ENCODE peak calls at places on chromosomes 11 and 22, in nine cellular contexts. P is HFF-Myc; O is heart right ventricle; D is epithelial cell of proximal tubule; H is breast epithelium; G is endodermal cell; S is activated CD8-positive, alpha-beta T cell treated with anti-CD3 and anti-CD28 coated beads for 36 hours; W is cardiac fibroblast; X is nephron progenitor cell. R is an unnamed sample.

GRCh38 chr11:4187055-4187988 is 92.7 kb downstream of the RRM1 start:
- DNase-seq in P (peak; percentile 27), O (peak; percentile 89), D (no peak), H (peak; percentile 82), G (peak; percentile 98), S (peak; percentile 89), W (peak; percentile 96), X (peak; percentile 96), R (peak; percentile 91)

GRCh38 chr11:66221726-66222236 is 46.7 kb upstream of the RAB1B start:
- DNase-seq in P (no peak), O (no peak), D (no peak), H (peak; percentile 43), G (peak; percentile 43), S (peak; percentile 52), W (no peak), X (no peak), R (no peak)

GRCh38 chr22:38504731-38505594 is 1.1 kb downstream of the DDX17 start:
- DNase-seq in P (no peak), O (peak; percentile 63), D (no peak), H (no peak), G (peak; percentile 76), S (peak; percentile 83), W (peak; percentile 52), X (peak; percentile 49), R (peak; percentile 53)

GRCh38 chr11:96474263-96474662 is 84.5 kb downstream of the JRKL start:
- DNase-seq in P (no peak), O (no peak), D (no peak), H (no peak), G (no peak), S (no peak), W (no peak), X (no peak), R (no peak)

GRCh38 chr11:117238221-117238620 is 5.8 kb downstream of the RNF214 start:
- DNase-seq in P (no peak), O (no peak), D (no peak), H (no peak), G (no peak), S (no peak), W (no peak), X (no peak), R (no peak)

GRCh38 chr22:40363059-40363458 is 7.3 kb upstream of the SGSM3 start:
- DNase-seq in P (no peak), O (no peak), D (no peak), H (no peak), G (no peak), S (no peak), W (no peak), X (no peak), R (no peak)

GRCh38 chr22:50665212-50665611 is 7.4 kb upstream of the SHANK3 start:
- DNase-seq in P (no peak), O (no peak), D (no peak), H (no peak), G (no peak), S (no peak), W (no peak), X (no peak), R (no peak)

GRCh38 chr11:1168256-1168655 is 10.5 kb downstream of the MUC5AC start:
- DNase-seq in P (no peak), O (no peak), D (no peak), H (no peak), G (no peak), S (no peak), W (no peak), X (no peak), R (no peak)

GRCh38 chr22:41343717-41344116 is 38.0 kb upstream of the TEF start:
- DNase-seq in P (no peak), O (no peak), D (no peak), H (no peak), G (no peak), S (no peak), W (no peak), X (no peak), R (no peak)

GRCh38 chr11:95092549-95093324 is 3.1 kb downstream of the ENDOD1 start:
- DNase-seq in P (no peak), O (no peak), D (no peak), H (no peak), G (peak; percentile 67), S (peak; percentile 65), W (peak; percentile 67), X (no peak), R (peak; percentile 57)

GRCh38 chr22:32916025-32916424 is 114.5 kb downstream of the TIMP3 start:
- DNase-seq in P (no peak), O (no peak), D (no peak), H (no peak), G (no peak), S (no peak), W (no peak), X (no peak), R (no peak)

GRCh38 chr22:20038574-20038973 is 17.7 kb downstream of the TANGO2 start:
- DNase-seq in P (no peak), O (no peak), D (no peak), H (no peak), G (no peak), S (no peak), W (no peak), X (no peak), R (no peak)

GRCh38 chr22:18997925-18998315 is 61.8 kb upstream of the PRODH start:
- DNase-seq in P (no peak), O (no peak), D (no peak), H (no peak), G (peak; percentile 74), S (no peak), W (no peak), X (no peak), R (peak; percentile 24)

GRCh38 chr11:84129961-84130576 is 843.9 kb upstream of the CCDC90B start:
- DNase-seq in P (no peak), O (no peak), D (no peak), H (no peak), G (no peak), S (no peak), W (no peak), X (no peak), R (no peak)

GRCh38 chr11:128575956-128576340 is 11.4 kb downstream of the ETS1 start:
- DNase-seq in P (no peak), O (peak; percentile 82), D (no peak), H (no peak), G (no peak), S (no peak), W (peak; percentile 89), X (no peak), R (no peak)

GRCh38 chr11:5605849-5606248 is 9.4 kb downstream of the TRIM6 start:
- DNase-seq in P (no peak), O (no peak), D (no peak), H (no peak), G (no peak), S (no peak), W (peak; percentile 87), X (no peak), R (no peak)

GRCh38 chr11:67470337-67471002 is 1.4 kb upstream of the TMEM134 start:
- DNase-seq in P (no peak), O (no peak), D (no peak), H (no peak), G (no peak), S (no peak), W (no peak), X (no peak), R (no peak)

GRCh38 chr11:67468509-67468834 is 579 bp downstream of the TMEM134 start:
- DNase-seq in P (no peak), O (no peak), D (no peak), H (no peak), G (peak; percentile 71), S (no peak), W (no peak), X (no peak), R (peak; percentile 58)

GRCh38 chr11:67468056-67468455 is 995 bp downstream of the TMEM134 start:
- DNase-seq in P (no peak), O (no peak), D (no peak), H (peak; percentile 98), G (no peak), S (peak; percentile 61), W (no peak), X (no peak), R (no peak)

GRCh38 chr11:67466962-67467771 is 1.9 kb downstream of the TMEM134 start:
- DNase-seq in P (no peak), O (no peak), D (no peak), H (no peak), G (no peak), S (no peak), W (no peak), X (no peak), R (no peak)

GRCh38 chr11:67468835-67469811 is at the start of gene TMEM134:
- DNase-seq in P (peak; percentile 62), O (peak; percentile 92), D (no peak), H (peak; percentile 94), G (peak; percentile 97), S (peak; percentile 94), W (peak; percentile 95), X (peak; percentile 94), R (peak; percentile 95)
- TF ChIP-seq CTCF in P (peak; percentile 31), O (peak; percentile 58), D (peak; percentile 35), H (peak; percentile 25), G (peak; percentile 62), S (peak; percentile 28), W (peak; percentile 21), X (peak; percentile 15), R (peak; percentile 62)

GRCh38 chr11:92211576-92212167 is 12.9 kb upstream of the FAT3 start:
- DNase-seq in P (no peak), O (peak; percentile 9), D (no peak), H (no peak), G (peak; percentile 75), S (no peak), W (peak; percentile 32), X (peak; percentile 23), R (peak; percentile 63)
- TF ChIP-seq CTCF in P (peak; percentile 30), O (peak; percentile 19), D (peak; percentile 61), H (no peak), G (peak; percentile 73), S (no peak), W (peak; percentile 13), X (peak; percentile 30), R (peak; percentile 47)

DNA sequence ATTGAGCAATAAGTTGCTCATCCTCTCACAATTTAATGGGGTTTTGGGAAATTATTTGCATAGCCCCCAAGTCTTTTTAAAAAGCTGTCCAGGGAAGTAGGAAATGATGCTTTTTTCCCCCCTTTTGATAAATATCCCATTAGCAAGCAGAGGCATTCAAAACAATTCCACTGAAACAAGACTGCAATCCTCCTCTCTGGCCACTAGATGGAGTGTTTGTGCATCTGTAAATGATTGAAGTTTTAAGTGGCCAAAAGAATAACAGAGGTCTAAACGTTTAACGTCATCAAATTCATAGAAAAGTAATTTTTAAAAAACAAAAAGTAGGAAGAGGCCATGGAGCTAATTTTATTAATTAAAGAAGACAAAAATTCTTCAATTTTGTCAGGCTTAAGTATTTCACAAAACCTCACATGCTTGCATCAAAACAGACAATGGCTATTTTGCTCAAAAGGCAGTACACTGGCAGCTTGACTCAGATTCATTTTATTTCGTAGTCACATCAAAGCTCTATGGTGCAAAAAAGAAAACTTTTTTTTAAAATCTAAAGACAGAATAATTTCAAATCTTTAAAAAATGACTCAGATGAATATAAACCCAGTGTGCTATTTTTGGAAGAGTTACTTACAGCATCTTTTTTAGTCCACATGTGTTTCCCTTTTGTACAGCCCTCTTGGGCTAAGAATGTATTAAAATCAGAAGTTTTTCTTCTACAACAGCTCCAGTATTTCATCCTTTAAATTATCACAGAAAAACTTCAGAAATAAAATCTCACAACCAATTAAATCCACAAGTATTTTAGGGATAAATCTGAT is 17.8 kb downstream of the CHORDC1 start:
- DNase-seq in P (peak; percentile 45), O (no peak), D (no peak), H (no peak), G (no peak), S (peak; percentile 17), W (peak; percentile 76), X (peak; percentile 6), R (peak; percentile 70)
- TF ChIP-seq CTCF in P (peak; percentile 81), O (peak; percentile 83), D (peak; percentile 88), H (peak; percentile 77), G (peak; percentile 88), S (peak; percentile 91), W (peak; percentile 94), X (peak; percentile 79), R (peak; percentile 80)

GRCh38 chr11:31233425-31233824 is 136.1 kb downstream of the DCDC1 start:
- DNase-seq in P (no peak), O (no peak), D (no peak), H (no peak), G (no peak), S (no peak), W (peak; percentile 0), X (no peak), R (peak; percentile 43)
- TF ChIP-seq CTCF in P (peak; percentile 13), O (no peak), D (peak; percentile 67), H (no peak), G (peak; percentile 83), S (no peak), W (peak; percentile 25), X (peak; percentile 22), R (peak; percentile 58)

R was measured in GM23338.